ENCODE peak calls at places on chromosomes 7 and 10, in ten cellular contexts. L is transverse colon; N is RWPE2; C is Peyer's patch; O is CD8-positive, alpha-beta memory T cell; Z is dorsolateral prefrontal cortex; P is body of pancreas; X is left ventricle myocardium inferior; R is heart right ventricle; H is cardiac muscle cell. W is an unnamed sample.

GRCh38 chr10:1643911-1644810 is 93.2 kb downstream of the ADARB2 start:
- DNase-seq in L (no peak), N (no peak), C (no peak), O (no peak), Z (peak), P (no peak), X (no peak), R (no peak), H (no peak), W (no peak)

GRCh38 chr7:35007768-35008167 is 29.5 kb downstream of the DPY19L1 start:
- DNase-seq in L (no peak), N (no peak), C (no peak), O (no peak), Z (no peak), P (no peak), X (no peak), R (no peak), H (no peak), W (no peak)

GRCh38 chr7:134724606-134725005 is 54.8 kb upstream of the CALD1 start:
- DNase-seq in L (no peak), N (no peak), C (no peak), O (no peak), Z (no peak), P (no peak), X (no peak), R (no peak), H (peak), W (no peak)

GRCh38 chr10:60549686-60550085 is 160.0 kb upstream of the ANK3 start:
- DNase-seq in L (no peak), N (no peak), C (no peak), O (no peak), Z (no peak), P (no peak), X (no peak), R (no peak), H (peak), W (no peak)

GRCh38 chr10:74541375-74541774 is 285.0 kb upstream of the KAT6B start:
- DNase-seq in L (no peak), N (no peak), C (no peak), O (no peak), Z (no peak), P (no peak), X (no peak), R (no peak), H (no peak), W (no peak)

GRCh38 chr7:94054130-94054529 is 50.0 kb upstream of the BET1 start:
- DNase-seq in L (no peak), N (no peak), C (no peak), O (no peak), Z (no peak), P (no peak), X (no peak), R (no peak), H (no peak), W (no peak)

GRCh38 chr7:140596751-140597424 is 43.7 kb downstream of the DENND2A start:
- DNase-seq in L (no peak), N (no peak), C (no peak), O (no peak), Z (no peak), P (no peak), X (no peak), R (no peak), H (peak), W (no peak)

GRCh38 chr10:132144086-132144485 is 42.7 kb upstream of the DPYSL4 start:
- DNase-seq in L (no peak), N (peak), C (no peak), O (no peak), Z (no peak), P (no peak), X (no peak), R (no peak), H (no peak), W (no peak)

GRCh38 chr7:50594734-50595537 is 29.7 kb upstream of the DDC start:
- DNase-seq in L (no peak), N (no peak), C (no peak), O (no peak), Z (no peak), P (no peak), X (no peak), R (no peak), H (no peak), W (no peak)

GRCh38 chr10:6321880-6322279 is 119.1 kb downstream of the PFKFB3 start:
- DNase-seq in L (no peak), N (no peak), C (no peak), O (no peak), Z (no peak), P (no peak), X (no peak), R (no peak), H (peak), W (no peak)

GRCh38 chr10:70265032-70265689 is 18.6 kb downstream of the NPFFR1 start:
- DNase-seq in L (no peak), N (no peak), C (no peak), O (no peak), Z (no peak), P (no peak), X (no peak), R (no peak), H (no peak), W (no peak)

GRCh38 chr10:132858121-132859081 is 72.5 kb upstream of the NKX6-2 start:
- DNase-seq in L (no peak), N (peak), C (peak), O (no peak), Z (no peak), P (peak), X (peak), R (no peak), H (no peak), W (no peak)

GRCh38 chr10:99930731-99931550 is 78.8 kb downstream of the DNMBP start:
- DNase-seq in L (peak), N (peak), C (peak), O (no peak), Z (no peak), P (peak), X (no peak), R (no peak), H (no peak), W (no peak)

GRCh38 chr10:4733150-4733842 is 92.7 kb upstream of the AKR1E2 start:
- DNase-seq in L (no peak), N (no peak), C (no peak), O (no peak), Z (no peak), P (no peak), X (no peak), R (no peak), H (no peak), W (no peak)

GRCh38 chr7:1087952-1088920 is at the start of gene GPER1:
- DNase-seq in L (peak), N (no peak), C (peak), O (no peak), Z (no peak), P (peak), X (peak), R (peak), H (peak), W (no peak)

GRCh38 chr10:56068040-56068439 is 293.0 kb downstream of the ZWINT start:
- DNase-seq in L (no peak), N (no peak), C (no peak), O (no peak), Z (no peak), P (no peak), X (no peak), R (no peak), H (no peak), W (no peak)

GRCh38 chr10:124916585-124917167 is 25.2 kb upstream of the ZRANB1 start:
- DNase-seq in L (peak), N (peak), C (peak), O (peak), Z (peak), P (peak), X (peak), R (peak), H (peak), W (peak)

GRCh38 chr10:124917939-124918830 is 23.7 kb upstream of the ZRANB1 start:
- DNase-seq in L (no peak), N (no peak), C (no peak), O (no peak), Z (no peak), P (peak), X (no peak), R (no peak), H (peak), W (no peak)

GRCh38 chr10:124917168-124917938 is 24.6 kb upstream of the ZRANB1 start:
- DNase-seq in L (peak), N (no peak), C (peak), O (peak), Z (peak), P (peak), X (peak), R (peak), H (peak), W (peak)

GRCh38 chr10:124921261-124921660 is 20.7 kb upstream of the ZRANB1 start:
- DNase-seq in L (no peak), N (no peak), C (no peak), O (no peak), Z (no peak), P (no peak), X (no peak), R (no peak), H (no peak), W (no peak)

GRCh38 chr10:124918906-124919305 is 23.0 kb upstream of the ZRANB1 start:
- DNase-seq in L (no peak), N (no peak), C (no peak), O (no peak), Z (no peak), P (no peak), X (no peak), R (no peak), H (no peak), W (no peak)
- H3K27ac ChIP-seq in L (peak), N (peak), C (peak), O (no peak), Z (no peak), P (peak), X (peak), R (no peak), H (peak), W (no peak)

DNA sequence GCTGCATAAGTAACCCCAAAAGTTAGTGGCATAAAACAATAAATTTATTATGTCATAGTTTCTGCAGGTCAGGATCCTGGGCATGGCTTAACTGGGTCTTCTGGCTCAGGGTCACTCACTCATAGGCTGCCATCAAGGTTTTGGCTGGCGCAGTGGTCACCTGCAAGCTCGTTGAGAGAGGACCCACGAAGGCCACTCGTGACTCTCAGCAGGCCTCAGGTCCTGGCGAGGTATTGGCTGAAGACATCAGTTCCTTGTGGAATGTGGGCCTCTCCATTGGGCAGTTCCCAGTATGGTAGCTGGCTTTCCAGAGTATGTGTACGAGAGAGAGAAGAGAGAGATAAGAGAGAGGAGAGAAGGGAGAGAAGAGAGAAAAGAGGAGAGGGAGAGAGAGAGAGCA is 138.3 kb upstream of the KLF14 start:
- DNase-seq in L (no peak), N (no peak), C (no peak), O (no peak), Z (no peak), P (no peak), X (no peak), R (no peak), H (no peak), W (no peak)
- H3K27ac ChIP-seq in L (no peak), N (peak), C (no peak), O (no peak), Z (no peak), P (no peak), X (no peak), R (no peak), H (no peak), W (no peak)

GRCh38 chr7:158034571-158034970 is 553.1 kb downstream of the PTPRN2 start:
- DNase-seq in L (no peak), N (no peak), C (peak), O (no peak), Z (no peak), P (no peak), X (no peak), R (no peak), H (no peak), W (no peak)
- H3K27ac ChIP-seq in L (no peak), N (no peak), C (no peak), O (no peak), Z (no peak), P (no peak), X (no peak), R (no peak), H (no peak), W (no peak)

GRCh38 chr7:151186640-151187408 is at the start of gene ASB10:
- DNase-seq in L (no peak), N (no peak), C (no peak), O (no peak), Z (no peak), P (no peak), X (peak), R (peak), H (no peak), W (no peak)
- H3K27ac ChIP-seq in L (no peak), N (no peak), C (no peak), O (no peak), Z (no peak), P (no peak), X (peak), R (peak), H (peak), W (no peak)

DNA sequence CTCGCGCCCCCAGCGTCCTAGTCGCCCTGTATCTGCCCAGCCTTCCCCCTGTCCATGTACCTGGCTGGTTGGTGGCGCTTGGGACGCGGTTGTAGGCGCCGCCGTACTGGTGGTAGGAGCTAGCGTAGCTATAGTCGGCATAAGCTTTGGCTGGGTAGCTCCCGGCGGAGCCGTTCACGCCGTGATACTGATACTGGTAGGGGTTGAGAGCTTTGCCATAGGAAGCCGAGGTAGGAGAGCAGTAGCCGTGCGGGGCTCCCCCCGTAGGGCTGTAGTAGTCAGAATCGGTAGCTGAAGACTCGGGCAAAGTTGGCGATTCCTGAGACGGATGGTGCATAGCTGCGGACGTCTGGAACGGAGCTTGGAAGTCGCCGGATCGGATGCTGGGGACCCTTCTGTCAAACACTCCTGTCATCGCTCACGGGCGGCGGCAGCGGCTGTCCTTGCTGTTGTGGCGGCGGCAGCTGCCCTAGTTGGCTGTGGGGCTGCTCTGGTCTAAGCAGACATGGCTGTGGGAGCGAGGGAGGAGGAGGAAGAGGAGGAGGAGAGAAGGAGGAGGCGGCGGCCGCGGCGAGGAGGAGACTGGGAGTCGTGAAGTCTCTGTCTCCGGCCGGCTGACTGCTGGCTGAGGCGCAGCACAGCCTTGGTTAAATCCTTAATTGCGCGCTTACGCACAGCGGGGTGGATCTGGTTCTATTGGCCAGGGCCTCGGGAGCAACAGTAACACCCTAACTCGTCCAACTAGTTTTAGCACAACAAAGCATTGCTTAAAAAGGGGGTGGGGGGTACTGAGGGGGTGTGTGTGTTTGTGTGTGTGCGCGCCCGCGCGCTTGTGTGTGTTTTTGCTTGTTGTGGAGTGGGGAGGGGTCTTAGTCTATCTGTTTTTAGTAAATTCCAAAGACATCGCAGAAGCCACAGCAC is at the start of gene DLX5:
- DNase-seq in L (no peak), N (no peak), C (no peak), O (no peak), Z (no peak), P (no peak), X (no peak), R (peak), H (peak), W (peak)
- H3K27ac ChIP-seq in L (no peak), N (no peak), C (no peak), O (no peak), Z (peak), P (no peak), X (no peak), R (no peak), H (no peak), W (peak)